ENCODE peak calls at places on chromosome 14, in four cellular contexts. L is colonic mucosa, H is neural progenitor cell, K is heart right ventricle. R is an unnamed sample.
A peak's percentile ranks its signal among the peaks of the same experiment; 100 is the strongest.

GRCh38 chr14:101194356-101195308 is 291.1 kb upstream of the RTL1 start:
- DNase-seq in L (no peak), H (no peak), K (no peak), R (no peak)

GRCh38 chr14:81157431-81157830 is 63.3 kb downstream of the GTF2A1 start:
- DNase-seq in L (no peak), H (no peak), K (no peak), R (no peak)

GRCh38 chr14:76762617-76763361 is 1.5 kb downstream of the VASH1 start:
- DNase-seq in L (peak; percentile 32), H (no peak), K (no peak), R (no peak)

GRCh38 chr14:96253140-96253539 is 2.9 kb upstream of the BDKRB1 start:
- DNase-seq in L (no peak), H (no peak), K (no peak), R (no peak)

GRCh38 chr14:86055512-86055911 is 525.6 kb downstream of the FLRT2 start:
- DNase-seq in L (no peak), H (peak; percentile 35), K (no peak), R (no peak)

GRCh38 chr14:102007916-102008418 is 43.6 kb downstream of the DYNC1H1 start:
- DNase-seq in L (no peak), H (peak; percentile 23), K (no peak), R (no peak)

GRCh38 chr14:92510972-92511371 is 2.6 kb upstream of the RIN3 start:
- DNase-seq in L (no peak), H (peak; percentile 36), K (no peak), R (no peak)

GRCh38 chr14:52080817-52081755 is 12.2 kb upstream of the NID2 start:
- DNase-seq in L (no peak), H (no peak), K (no peak), R (no peak)

GRCh38 chr14:30521899-30522736 is 36.8 kb upstream of the G2E3 start:
- DNase-seq in L (no peak), H (peak; percentile 37), K (no peak), R (no peak)

GRCh38 chr14:20143911-20144310 is 5.3 kb downstream of the OR4N5 start:
- DNase-seq in L (no peak), H (no peak), K (no peak), R (no peak)

GRCh38 chr14:104871145-104871655 is 6.1 kb downstream of the CEP170B start:
- DNase-seq in L (no peak), H (no peak), K (no peak), R (no peak)

GRCh38 chr14:104873380-104874055 is 8.4 kb downstream of the CEP170B start:
- DNase-seq in L (no peak), H (no peak), K (no peak), R (no peak)

GRCh38 chr14:104871656-104872468 is 6.8 kb downstream of the CEP170B start:
- DNase-seq in L (no peak), H (no peak), K (peak; percentile 2), R (peak; percentile 54)

GRCh38 chr14:104874110-104874531 is 9.1 kb downstream of the CEP170B start:
- DNase-seq in L (no peak), H (no peak), K (no peak), R (no peak)

GRCh38 chr14:104872469-104873341 is 7.6 kb downstream of the CEP170B start:
- DNase-seq in L (no peak), H (peak; percentile 69), K (peak; percentile 8), R (peak; percentile 13)
- H3K4me3 ChIP-seq in L (no peak overlapping the region), H (no peak overlapping the region), K (no peak overlapping the region), R (no peak overlapping the region)

GRCh38 chr14:46250113-46250703 is 401.4 kb downstream of the RPL10L start:
- DNase-seq in L (no peak), H (peak; percentile 21), K (no peak), R (no peak)
- TF ChIP-seq CTCF in L (no peak), H (peak; percentile 78), K (peak; percentile 35), R (peak; percentile 33)

GRCh38 chr14:105492051-105492965 is 1.3 kb downstream of the TEDC1 start:
- DNase-seq in L (no peak), H (no peak), K (peak; percentile 36), R (peak; percentile 60)
- H3K4me3 ChIP-seq in L (peak overlapping the region; percentile 91), H (peak overlapping the region; percentile 72), K (peak overlapping the region; percentile 53), R (no peak overlapping the region)

GRCh38 chr14:34874386-34875030 is 652 bp downstream of the BAZ1A start:
- DNase-seq in L (peak; percentile 61), H (peak; percentile 88), K (peak; percentile 44), R (peak; percentile 52)
- TF ChIP-seq CTCF in L (no peak), H (no peak), K (no peak), R (no peak)

DNA sequence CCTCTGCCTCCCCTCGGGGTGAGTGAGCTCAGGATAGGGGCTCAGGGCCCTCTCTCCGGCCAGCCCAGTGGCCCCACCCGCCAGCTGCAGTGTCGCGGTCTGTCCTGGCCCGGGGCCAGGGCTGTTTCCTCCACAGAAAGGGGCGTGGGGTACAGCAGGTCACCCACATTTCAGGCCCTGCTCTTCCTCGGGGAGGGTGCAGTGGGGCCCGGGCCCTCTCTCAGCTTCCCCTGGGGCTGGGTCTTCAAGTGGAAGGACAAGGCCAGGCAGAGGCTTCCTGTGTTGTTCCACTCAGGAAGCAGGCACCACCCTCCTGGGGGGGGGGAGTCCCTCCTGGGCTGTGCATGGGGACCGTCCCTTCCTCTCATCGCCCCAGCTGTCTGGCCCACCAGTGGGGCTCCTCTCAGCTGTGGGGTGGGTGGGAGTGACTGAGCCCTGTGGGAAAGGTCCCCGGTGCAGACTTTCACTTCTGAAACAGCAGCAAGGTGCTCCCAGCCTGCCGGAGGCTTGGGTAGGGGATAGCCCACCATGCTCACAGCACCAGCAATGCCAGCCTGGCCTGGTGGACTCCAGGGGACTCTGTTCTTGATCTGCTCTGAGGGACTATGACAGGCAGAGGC is 3.7 kb downstream of the GPR132 start:
- DNase-seq in L (peak; percentile 40), H (no peak), K (peak; percentile 59), R (no peak)
- H3K4me3 ChIP-seq in L (peak overlapping the region; percentile 15), H (no peak overlapping the region), K (no peak overlapping the region), R (no peak overlapping the region)

GRCh38 chr14:78448483-78449094 is 278.4 kb downstream of the NRXN3 start:
- DNase-seq in L (peak; percentile 57), H (peak; percentile 71), K (peak; percentile 36), R (peak; percentile 73)
- TF ChIP-seq CTCF in L (peak; percentile 52), H (peak; percentile 81), K (peak; percentile 60), R (peak; percentile 58)